ENCODE peak calls at places on chromosomes 11 and 22, in six cellular contexts. One of them, this sample, is unnamed.

GRCh38 chr11:1563697-1564534 is 8.2 kb downstream of the DUSP8 start:
- DNase-seq in iris pigment epithelial cell: no peak
- DNase-seq in amniotic stem cell: no peak
- DNase-seq in fibroblast of mammary gland: no peak
- DNase-seq in stimulated activated CD4-positive, alpha-beta T cell treated with anti-CD3 and anti-CD28 coated beads, Interleukin-15, amount 100 ng/mL, for 48 hours: no peak
- DNase-seq in KBM-7: no peak
- DNase-seq in this sample: no peak

GRCh38 chr11:29255401-29255800 is 761.4 kb downstream of the KCNA4 start:
- DNase-seq in iris pigment epithelial cell: no peak
- DNase-seq in amniotic stem cell: no peak
- DNase-seq in fibroblast of mammary gland: no peak
- DNase-seq in stimulated activated CD4-positive, alpha-beta T cell treated with anti-CD3 and anti-CD28 coated beads, Interleukin-15, amount 100 ng/mL, for 48 hours: no peak
- DNase-seq in KBM-7: no peak
- DNase-seq in this sample: no peak

GRCh38 chr11:64716471-64717267 is 6.3 kb downstream of the NRXN2 start:
- DNase-seq in iris pigment epithelial cell: no peak
- DNase-seq in amniotic stem cell: no peak
- DNase-seq in fibroblast of mammary gland: no peak
- DNase-seq in stimulated activated CD4-positive, alpha-beta T cell treated with anti-CD3 and anti-CD28 coated beads, Interleukin-15, amount 100 ng/mL, for 48 hours: no peak
- DNase-seq in KBM-7: no peak
- DNase-seq in this sample: no peak

GRCh38 chr11:116808262-116809175 is 14.6 kb downstream of the APOA4 start:
- DNase-seq in iris pigment epithelial cell: peak
- DNase-seq in amniotic stem cell: no peak
- DNase-seq in fibroblast of mammary gland: peak
- DNase-seq in stimulated activated CD4-positive, alpha-beta T cell treated with anti-CD3 and anti-CD28 coated beads, Interleukin-15, amount 100 ng/mL, for 48 hours: no peak
- DNase-seq in KBM-7: no peak
- DNase-seq in this sample: no peak

GRCh38 chr11:110356769-110357671 is 60.6 kb upstream of the RDX start:
- DNase-seq in iris pigment epithelial cell: peak
- DNase-seq in amniotic stem cell: no peak
- DNase-seq in fibroblast of mammary gland: peak
- DNase-seq in stimulated activated CD4-positive, alpha-beta T cell treated with anti-CD3 and anti-CD28 coated beads, Interleukin-15, amount 100 ng/mL, for 48 hours: no peak
- DNase-seq in KBM-7: no peak
- DNase-seq in this sample: no peak

GRCh38 chr22:37485006-37485713 is 1.0 kb downstream of the MFNG start:
- DNase-seq in iris pigment epithelial cell: no peak
- DNase-seq in amniotic stem cell: no peak
- DNase-seq in fibroblast of mammary gland: no peak
- DNase-seq in stimulated activated CD4-positive, alpha-beta T cell treated with anti-CD3 and anti-CD28 coated beads, Interleukin-15, amount 100 ng/mL, for 48 hours: peak
- DNase-seq in KBM-7: no peak
- DNase-seq in this sample: peak

GRCh38 chr11:20277014-20277413 is 86.5 kb upstream of the HTATIP2 start:
- DNase-seq in iris pigment epithelial cell: no peak
- DNase-seq in amniotic stem cell: no peak
- DNase-seq in fibroblast of mammary gland: no peak
- DNase-seq in stimulated activated CD4-positive, alpha-beta T cell treated with anti-CD3 and anti-CD28 coated beads, Interleukin-15, amount 100 ng/mL, for 48 hours: no peak
- DNase-seq in KBM-7: no peak
- DNase-seq in this sample: no peak

GRCh38 chr11:64124147-64124546 is 41.8 kb downstream of the MACROD1 start:
- DNase-seq in iris pigment epithelial cell: no peak
- DNase-seq in amniotic stem cell: no peak
- DNase-seq in fibroblast of mammary gland: no peak
- DNase-seq in stimulated activated CD4-positive, alpha-beta T cell treated with anti-CD3 and anti-CD28 coated beads, Interleukin-15, amount 100 ng/mL, for 48 hours: no peak
- DNase-seq in KBM-7: no peak
- DNase-seq in this sample: no peak

GRCh38 chr11:33411751-33412150 is 154.6 kb downstream of the HIPK3 start:
- DNase-seq in iris pigment epithelial cell: no peak
- DNase-seq in amniotic stem cell: no peak
- DNase-seq in fibroblast of mammary gland: no peak
- DNase-seq in stimulated activated CD4-positive, alpha-beta T cell treated with anti-CD3 and anti-CD28 coated beads, Interleukin-15, amount 100 ng/mL, for 48 hours: no peak
- DNase-seq in KBM-7: no peak
- DNase-seq in this sample: no peak

GRCh38 chr11:120172054-120172881 is 34.4 kb upstream of the TRIM29 start:
- DNase-seq in iris pigment epithelial cell: peak
- DNase-seq in amniotic stem cell: peak
- DNase-seq in fibroblast of mammary gland: peak
- DNase-seq in stimulated activated CD4-positive, alpha-beta T cell treated with anti-CD3 and anti-CD28 coated beads, Interleukin-15, amount 100 ng/mL, for 48 hours: peak
- DNase-seq in KBM-7: peak
- DNase-seq in this sample: peak

GRCh38 chr11:45089845-45090499 is 56.5 kb upstream of the PRDM11 start:
- DNase-seq in iris pigment epithelial cell: peak
- DNase-seq in amniotic stem cell: no peak
- DNase-seq in fibroblast of mammary gland: peak
- DNase-seq in stimulated activated CD4-positive, alpha-beta T cell treated with anti-CD3 and anti-CD28 coated beads, Interleukin-15, amount 100 ng/mL, for 48 hours: no peak
- DNase-seq in KBM-7: peak
- DNase-seq in this sample: no peak

GRCh38 chr11:57426754-57427691 is at the start of gene SLC43A3:
- DNase-seq in iris pigment epithelial cell: peak
- DNase-seq in amniotic stem cell: peak
- DNase-seq in fibroblast of mammary gland: peak
- DNase-seq in stimulated activated CD4-positive, alpha-beta T cell treated with anti-CD3 and anti-CD28 coated beads, Interleukin-15, amount 100 ng/mL, for 48 hours: peak
- DNase-seq in KBM-7: peak
- DNase-seq in this sample: peak

GRCh38 chr22:29116397-29117123 is 43.7 kb downstream of the KREMEN1 start:
- DNase-seq in iris pigment epithelial cell: peak
- DNase-seq in amniotic stem cell: no peak
- DNase-seq in fibroblast of mammary gland: no peak
- DNase-seq in stimulated activated CD4-positive, alpha-beta T cell treated with anti-CD3 and anti-CD28 coated beads, Interleukin-15, amount 100 ng/mL, for 48 hours: no peak
- DNase-seq in KBM-7: no peak
- DNase-seq in this sample: no peak

GRCh38 chr22:22210375-22210774 is 34.2 kb upstream of the VPREB1 start:
- DNase-seq in iris pigment epithelial cell: peak
- DNase-seq in amniotic stem cell: peak
- DNase-seq in fibroblast of mammary gland: peak
- DNase-seq in stimulated activated CD4-positive, alpha-beta T cell treated with anti-CD3 and anti-CD28 coated beads, Interleukin-15, amount 100 ng/mL, for 48 hours: peak
- DNase-seq in KBM-7: no peak
- DNase-seq in this sample: no peak

GRCh38 chr11:109027851-109028250 is 363.0 kb downstream of the DDX10 start:
- DNase-seq in iris pigment epithelial cell: no peak
- DNase-seq in amniotic stem cell: no peak
- DNase-seq in fibroblast of mammary gland: no peak
- DNase-seq in stimulated activated CD4-positive, alpha-beta T cell treated with anti-CD3 and anti-CD28 coated beads, Interleukin-15, amount 100 ng/mL, for 48 hours: no peak
- DNase-seq in KBM-7: no peak
- DNase-seq in this sample: no peak

GRCh38 chr11:91998466-91998865 is 226.2 kb upstream of the FAT3 start:
- DNase-seq in iris pigment epithelial cell: no peak
- DNase-seq in amniotic stem cell: no peak
- DNase-seq in fibroblast of mammary gland: no peak
- DNase-seq in stimulated activated CD4-positive, alpha-beta T cell treated with anti-CD3 and anti-CD28 coated beads, Interleukin-15, amount 100 ng/mL, for 48 hours: no peak
- DNase-seq in KBM-7: no peak
- DNase-seq in this sample: no peak

GRCh38 chr11:81036168-81036870 is 1595.5 kb upstream of the TENM4 start:
- DNase-seq in iris pigment epithelial cell: no peak
- DNase-seq in amniotic stem cell: no peak
- DNase-seq in fibroblast of mammary gland: no peak
- DNase-seq in stimulated activated CD4-positive, alpha-beta T cell treated with anti-CD3 and anti-CD28 coated beads, Interleukin-15, amount 100 ng/mL, for 48 hours: no peak
- DNase-seq in KBM-7: no peak
- DNase-seq in this sample: no peak

GRCh38 chr11:126083829-126084607 is 21.4 kb upstream of the CDON start:
- DNase-seq in iris pigment epithelial cell: no peak
- DNase-seq in amniotic stem cell: no peak
- DNase-seq in fibroblast of mammary gland: no peak
- DNase-seq in stimulated activated CD4-positive, alpha-beta T cell treated with anti-CD3 and anti-CD28 coated beads, Interleukin-15, amount 100 ng/mL, for 48 hours: no peak
- DNase-seq in KBM-7: no peak
- DNase-seq in this sample: no peak

GRCh38 chr22:20395181-20395896 is 1.4 kb downstream of the ZNF74 start:
- DNase-seq in iris pigment epithelial cell: no peak
- DNase-seq in amniotic stem cell: no peak
- DNase-seq in fibroblast of mammary gland: no peak
- DNase-seq in stimulated activated CD4-positive, alpha-beta T cell treated with anti-CD3 and anti-CD28 coated beads, Interleukin-15, amount 100 ng/mL, for 48 hours: no peak
- DNase-seq in KBM-7: no peak
- DNase-seq in this sample: no peak

GRCh38 chr22:50236731-50237409 is 8.0 kb downstream of the TUBGCP6 start:
- DNase-seq in iris pigment epithelial cell: peak
- DNase-seq in amniotic stem cell: no peak
- DNase-seq in fibroblast of mammary gland: peak
- DNase-seq in stimulated activated CD4-positive, alpha-beta T cell treated with anti-CD3 and anti-CD28 coated beads, Interleukin-15, amount 100 ng/mL, for 48 hours: no peak
- DNase-seq in KBM-7: peak
- DNase-seq in this sample: no peak

GRCh38 chr11:1283091-1283511 is 26.3 kb downstream of the TOLLIP start:
- DNase-seq in iris pigment epithelial cell: no peak
- DNase-seq in amniotic stem cell: no peak
- DNase-seq in fibroblast of mammary gland: no peak
- DNase-seq in stimulated activated CD4-positive, alpha-beta T cell treated with anti-CD3 and anti-CD28 coated beads, Interleukin-15, amount 100 ng/mL, for 48 hours: no peak
- DNase-seq in KBM-7: no peak
- DNase-seq in this sample: no peak

GRCh38 chr11:69642549-69642912 is 1.6 kb downstream of the CCND1 start:
- DNase-seq in iris pigment epithelial cell: no peak
- DNase-seq in amniotic stem cell: no peak
- DNase-seq in fibroblast of mammary gland: no peak
- DNase-seq in stimulated activated CD4-positive, alpha-beta T cell treated with anti-CD3 and anti-CD28 coated beads, Interleukin-15, amount 100 ng/mL, for 48 hours: no peak
- DNase-seq in KBM-7: no peak
- DNase-seq in this sample: no peak

GRCh38 chr11:131145806-131146205 is 224.6 kb upstream of the NTM start:
- DNase-seq in iris pigment epithelial cell: no peak
- DNase-seq in amniotic stem cell: no peak
- DNase-seq in fibroblast of mammary gland: no peak
- DNase-seq in stimulated activated CD4-positive, alpha-beta T cell treated with anti-CD3 and anti-CD28 coated beads, Interleukin-15, amount 100 ng/mL, for 48 hours: no peak
- DNase-seq in KBM-7: no peak
- DNase-seq in this sample: no peak

GRCh38 chr22:36197601-36198146 is 3.9 kb downstream of the APOL4 start:
- DNase-seq in iris pigment epithelial cell: peak
- DNase-seq in amniotic stem cell: no peak
- DNase-seq in fibroblast of mammary gland: no peak
- DNase-seq in stimulated activated CD4-positive, alpha-beta T cell treated with anti-CD3 and anti-CD28 coated beads, Interleukin-15, amount 100 ng/mL, for 48 hours: no peak
- DNase-seq in KBM-7: peak
- DNase-seq in this sample: peak

GRCh38 chr11:61467609-61468401 is 37.9 kb downstream of the SDHAF2 start:
- DNase-seq in iris pigment epithelial cell: no peak
- DNase-seq in amniotic stem cell: no peak
- DNase-seq in fibroblast of mammary gland: no peak
- DNase-seq in stimulated activated CD4-positive, alpha-beta T cell treated with anti-CD3 and anti-CD28 coated beads, Interleukin-15, amount 100 ng/mL, for 48 hours: no peak
- DNase-seq in KBM-7: no peak
- DNase-seq in this sample: no peak

GRCh38 chr11:114215428-114215827 is 80.8 kb upstream of the NNMT start:
- DNase-seq in iris pigment epithelial cell: no peak
- DNase-seq in amniotic stem cell: no peak
- DNase-seq in fibroblast of mammary gland: no peak
- DNase-seq in stimulated activated CD4-positive, alpha-beta T cell treated with anti-CD3 and anti-CD28 coated beads, Interleukin-15, amount 100 ng/mL, for 48 hours: no peak
- DNase-seq in KBM-7: peak
- DNase-seq in this sample: peak

GRCh38 chr11:48036466-48036865 is 56.1 kb downstream of the PTPRJ start:
- DNase-seq in iris pigment epithelial cell: peak
- DNase-seq in amniotic stem cell: peak
- DNase-seq in fibroblast of mammary gland: peak
- DNase-seq in stimulated activated CD4-positive, alpha-beta T cell treated with anti-CD3 and anti-CD28 coated beads, Interleukin-15, amount 100 ng/mL, for 48 hours: no peak
- DNase-seq in KBM-7: no peak
- DNase-seq in this sample: no peak

GRCh38 chr11:1274501-1274900 is 34.9 kb downstream of the TOLLIP start:
- DNase-seq in iris pigment epithelial cell: no peak
- DNase-seq in amniotic stem cell: no peak
- DNase-seq in fibroblast of mammary gland: no peak
- DNase-seq in stimulated activated CD4-positive, alpha-beta T cell treated with anti-CD3 and anti-CD28 coated beads, Interleukin-15, amount 100 ng/mL, for 48 hours: no peak
- DNase-seq in KBM-7: no peak
- DNase-seq in this sample: no peak

GRCh38 chr11:102172127-102172848 is 62.0 kb downstream of the YAP1 start:
- DNase-seq in iris pigment epithelial cell: peak
- DNase-seq in amniotic stem cell: peak
- DNase-seq in fibroblast of mammary gland: peak
- DNase-seq in stimulated activated CD4-positive, alpha-beta T cell treated with anti-CD3 and anti-CD28 coated beads, Interleukin-15, amount 100 ng/mL, for 48 hours: no peak
- DNase-seq in KBM-7: no peak
- DNase-seq in this sample: no peak

GRCh38 chr11:78690588-78690987 is 115.9 kb upstream of the NARS2 start:
- DNase-seq in iris pigment epithelial cell: peak
- DNase-seq in amniotic stem cell: no peak
- DNase-seq in fibroblast of mammary gland: peak
- DNase-seq in stimulated activated CD4-positive, alpha-beta T cell treated with anti-CD3 and anti-CD28 coated beads, Interleukin-15, amount 100 ng/mL, for 48 hours: no peak
- DNase-seq in KBM-7: no peak
- DNase-seq in this sample: no peak

GRCh38 chr11:71286701-71287643 is 34.6 kb upstream of the SHANK2 start:
- DNase-seq in iris pigment epithelial cell: peak
- DNase-seq in amniotic stem cell: peak
- DNase-seq in fibroblast of mammary gland: peak
- DNase-seq in stimulated activated CD4-positive, alpha-beta T cell treated with anti-CD3 and anti-CD28 coated beads, Interleukin-15, amount 100 ng/mL, for 48 hours: no peak
- DNase-seq in KBM-7: no peak
- DNase-seq in this sample: no peak

GRCh38 chr11:63614136-63614664 is at the start of gene PLAAT3:
- DNase-seq in iris pigment epithelial cell: peak
- DNase-seq in amniotic stem cell: no peak
- DNase-seq in fibroblast of mammary gland: no peak
- DNase-seq in stimulated activated CD4-positive, alpha-beta T cell treated with anti-CD3 and anti-CD28 coated beads, Interleukin-15, amount 100 ng/mL, for 48 hours: no peak
- DNase-seq in KBM-7: no peak
- DNase-seq in this sample: no peak

GRCh38 chr22:46250783-46251125 is 661 bp upstream of the CDPF1 start:
- DNase-seq in iris pigment epithelial cell: no peak
- DNase-seq in amniotic stem cell: no peak
- DNase-seq in fibroblast of mammary gland: no peak
- DNase-seq in stimulated activated CD4-positive, alpha-beta T cell treated with anti-CD3 and anti-CD28 coated beads, Interleukin-15, amount 100 ng/mL, for 48 hours: no peak
- DNase-seq in KBM-7: no peak
- DNase-seq in this sample: no peak

GRCh38 chr22:24305260-24305692 is 34.6 kb downstream of the SPECC1L start:
- DNase-seq in iris pigment epithelial cell: peak
- DNase-seq in amniotic stem cell: no peak
- DNase-seq in fibroblast of mammary gland: no peak
- DNase-seq in stimulated activated CD4-positive, alpha-beta T cell treated with anti-CD3 and anti-CD28 coated beads, Interleukin-15, amount 100 ng/mL, for 48 hours: no peak
- DNase-seq in KBM-7: peak
- DNase-seq in this sample: peak

This sample was measured in GF-D8.